ENCODE peak calls at places on chromosomes 4 and X, in seven cellular contexts. Q, V, Y, D, F, L and E are unnamed samples.

GRCh38 chr4:3870567-3870962 is 104.4 kb downstream of the ADRA2C start:
- DNase-seq in F (no peak), L (peak; percentile 0), V (no peak), D (no peak), Q (no peak), Y (no peak), E (no peak)

GRCh38 chr4:52266537-52267137 is 215.5 kb downstream of the SPATA18 start:
- DNase-seq in Q (no peak), D (no peak), L (no peak), V (no peak), Y (no peak), F (peak; percentile 60), E (no peak)

GRCh38 chr4:3302164-3302785 is 9.5 kb downstream of the RGS12 start:
- DNase-seq in Y (no peak), D (no peak), L (peak; percentile 58), Q (peak; percentile 31), V (no peak), F (no peak), E (peak; percentile 64)

GRCh38 chr4:113760094-113760851 is 1.3 kb downstream of the CAMK2D start:
- DNase-seq in Q (peak; percentile 67), V (peak; percentile 66), F (peak; percentile 23), Y (peak; percentile 11), L (peak; percentile 43), D (no peak), E (no peak)

GRCh38 chr4:4402966-4403365 is 16.1 kb downstream of the NSG1 start:
- DNase-seq in L (no peak), F (no peak), D (no peak), V (no peak), Q (no peak), Y (peak; percentile 77), E (no peak)

GRCh38 chr4:153242848-153243324 is 38.6 kb downstream of the TRIM2 start:
- DNase-seq in Y (no peak), F (no peak), L (no peak), D (no peak), Q (no peak), V (no peak), E (no peak)

GRCh38 chrX:94400488-94400887 is 726.5 kb downstream of the FAM133A start:
- DNase-seq in Q (no peak), F (no peak), L (no peak), D (no peak), V (no peak), Y (no peak), E (peak; percentile 0)

GRCh38 chr4:113733685-113734084 is 27.9 kb downstream of the CAMK2D start:
- DNase-seq in Y (no peak), V (no peak), L (no peak), F (no peak), D (no peak), Q (no peak), E (no peak)

GRCh38 chr4:145097331-145097820 is 620 bp downstream of the ANAPC10 start:
- DNase-seq in Y (no peak), D (no peak), L (no peak), V (no peak), F (no peak), Q (no peak), E (no peak)

GRCh38 chr4:24603343-24603742 is 19.0 kb upstream of the DHX15 start:
- DNase-seq in Q (no peak), F (no peak), V (no peak), L (no peak), D (no peak), Y (no peak), E (no peak)

GRCh38 chr4:86757468-86757867 is 91.7 kb downstream of the SLC10A6 start:
- DNase-seq in F (no peak), D (no peak), V (no peak), Y (no peak), L (no peak), Q (no peak), E (no peak)

GRCh38 chr4:24989327-24989726 is 41.4 kb downstream of the LGI2 start:
- DNase-seq in Y (no peak), D (no peak), F (no peak), L (no peak), V (no peak), Q (no peak), E (no peak)

GRCh38 chr4:165131247-165131832 is 18.7 kb upstream of the TMEM192 start:
- DNase-seq in D (peak; percentile 87), Q (peak; percentile 66), V (peak; percentile 72), L (peak; percentile 63), Y (peak; percentile 48), F (peak; percentile 66), E (peak; percentile 73)

GRCh38 chrX:7334253-7334935 is 186.4 kb upstream of the PUDP start:
- DNase-seq in V (peak; percentile 90), L (no peak), Y (peak; percentile 73), Q (peak; percentile 79), F (no peak), D (no peak), E (no peak)

GRCh38 chr4:1783970-1784369 is 9.1 kb upstream of the FGFR3 start:
- DNase-seq in D (no peak), F (no peak), Y (no peak), V (no peak), L (peak; percentile 62), Q (no peak), E (no peak)

GRCh38 chrX:63889001-63889400 is 104.0 kb upstream of the ARHGEF9 start:
- DNase-seq in Q (peak; percentile 4), V (peak; percentile 2), Y (peak; percentile 80), F (no peak), L (no peak), D (no peak), E (no peak)

GRCh38 chr4:13476915-13477314 is 7.2 kb downstream of the RAB28 start:
- DNase-seq in D (no peak), V (peak; percentile 79), L (no peak), Y (peak; percentile 93), F (no peak), Q (no peak), E (no peak)

GRCh38 chr4:18593297-18594002 is 571.9 kb upstream of the LCORL start:
- DNase-seq in Y (peak; percentile 55), F (peak; percentile 67), V (peak; percentile 84), D (peak; percentile 57), Q (peak; percentile 81), L (peak; percentile 65), E (peak; percentile 65)
- TF ChIP-seq CTCF in Y (peak; percentile 95), F (peak; percentile 73), V (peak; percentile 79), D (peak; percentile 86), Q (peak; percentile 80), L (peak; percentile 83), E (peak; percentile 51)

GRCh38 chr4:184647391-184648101 is 1.7 kb downstream of the CASP3 start:
- DNase-seq in Y (peak; percentile 37), D (no peak), F (no peak), L (no peak), Q (peak; percentile 30), V (peak; percentile 25), E (no peak)

GRCh38 chr4:184649971-184650855 is 675 bp downstream of the PRIMPOL start:
- DNase-seq in F (peak; percentile 24), Q (peak; percentile 47), D (peak; percentile 11), L (peak; percentile 56), V (peak; percentile 51), Y (peak; percentile 54), E (no peak)

GRCh38 chr4:184651899-184652298 is 2.4 kb downstream of the PRIMPOL start:
- DNase-seq in Y (no peak), D (no peak), L (no peak), F (no peak), V (no peak), Q (no peak), E (no peak)

GRCh38 chr4:184648220-184649025 is 824 bp downstream of the CASP3 start:
- DNase-seq in L (peak; percentile 78), D (peak; percentile 63), Y (peak; percentile 48), F (peak; percentile 71), Q (peak; percentile 47), V (peak; percentile 39), E (peak; percentile 45)

GRCh38 chr4:184649026-184649970 is at the start of the genes CASP3 and PRIMPOL:
- DNase-seq in V (peak; percentile 89), L (peak; percentile 97), F (peak; percentile 97), Y (peak; percentile 93), D (peak; percentile 98), Q (peak; percentile 92), E (peak; percentile 95)
- TF ChIP-seq CTCF in V (peak; percentile 35), L (peak; percentile 5), F (no peak), Y (peak; percentile 55), D (no peak), Q (peak; percentile 3), E (no peak)

GRCh38 chr4:37138019-37138653 is 106.4 kb upstream of the NWD2 start:
- DNase-seq in Y (no peak), L (no peak), Q (no peak), D (no peak), V (no peak), F (no peak), E (peak; percentile 18)
- TF ChIP-seq CTCF in Y (no peak), L (no peak), Q (no peak), D (no peak), V (no peak), F (no peak), E (no peak)

GRCh38 chr4:80486603-80487002 is 151.1 kb downstream of the CFAP299 start:
- DNase-seq in V (no peak), L (no peak), F (no peak), D (no peak), Y (no peak), Q (no peak), E (no peak)
- TF ChIP-seq CTCF in V (no peak), L (no peak), F (no peak), D (no peak), Y (no peak), Q (no peak), E (no peak)

DNA sequence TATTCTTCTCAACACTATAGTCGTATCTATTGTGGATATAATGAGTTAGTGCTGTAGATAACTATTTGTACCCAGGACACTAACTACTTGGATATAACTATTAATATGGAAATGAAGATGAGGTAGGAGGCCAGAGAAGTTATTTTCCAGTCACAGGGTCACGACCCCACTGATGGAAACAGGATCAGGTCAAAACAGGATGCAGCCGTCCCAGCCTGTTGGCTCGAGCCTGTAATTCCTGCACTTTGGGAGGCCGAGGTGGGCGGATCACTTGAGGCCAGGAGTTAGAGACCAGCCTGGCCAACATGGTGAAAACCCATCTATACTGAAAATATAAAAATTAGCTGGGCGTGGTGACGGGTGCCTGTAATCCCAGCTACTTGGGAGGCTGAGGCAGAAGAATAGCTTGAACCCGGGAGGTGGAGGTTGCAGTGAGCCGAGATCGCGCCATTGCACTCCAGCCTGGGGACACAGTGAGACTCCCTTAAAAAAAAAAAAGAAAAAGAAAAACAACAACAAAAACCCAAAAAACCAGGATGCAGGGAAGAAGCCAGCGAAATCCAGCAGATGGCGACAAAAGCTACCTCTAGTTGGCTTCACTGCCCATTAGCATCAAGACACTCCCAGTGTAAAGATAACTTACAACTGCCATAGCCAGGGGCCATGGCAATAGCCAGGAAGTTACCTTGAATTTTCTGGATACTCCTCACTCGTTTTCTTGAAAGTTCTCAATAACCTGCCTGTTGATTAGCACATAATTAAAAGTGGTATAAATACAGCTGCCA is 37.9 kb upstream of the NKAP start:
- DNase-seq in V (peak; percentile 27), F (peak; percentile 41), L (no peak), Q (peak; percentile 27), Y (no peak), D (no peak), E (peak; percentile 32)
- TF ChIP-seq CTCF in V (peak; percentile 55), F (peak; percentile 12), L (peak; percentile 52), Q (peak; percentile 67), Y (peak; percentile 69), D (peak; percentile 20), E (peak; percentile 14)